ENCODE peak calls at places on chromosome 21, in four cellular contexts. C is left lung, D is tibial nerve, E is mesendoderm. Z is an unnamed sample.

GRCh38 chr21:40990366-40990765 is 143.4 kb upstream of the DSCAM start:
- DNase-seq in C (peak), D (no peak), E (no peak), Z (no peak)

GRCh38 chr21:22535630-22536029 is 1537.4 kb downstream of the NCAM2 start:
- DNase-seq in C (no peak), D (no peak), E (no peak), Z (no peak)

GRCh38 chr21:19197950-19198349 is 794.4 kb upstream of the TMPRSS15 start:
- DNase-seq in C (no peak), D (no peak), E (no peak), Z (no peak)

GRCh38 chr21:31520506-31521163 is 138.9 kb upstream of the SOD1 start:
- DNase-seq in C (no peak), D (no peak), E (no peak), Z (no peak)

GRCh38 chr21:30813174-30813573 is at the start of gene KRTAP8-1:
- DNase-seq in C (no peak), D (no peak), E (no peak), Z (no peak)

GRCh38 chr21:32712043-32712442 is 15.8 kb downstream of the SYNJ1 start:
- DNase-seq in C (no peak), D (no peak), E (no peak), Z (no peak)

GRCh38 chr21:33801424-33802405 is 113.9 kb downstream of the ATP5PO start:
- DNase-seq in C (no peak), D (no peak), E (peak), Z (peak)

GRCh38 chr21:36744560-36745231 is 45.8 kb downstream of the SIM2 start:
- DNase-seq in C (no peak), D (no peak), E (no peak), Z (peak)

GRCh38 chr21:45019076-45019886 is 55.1 kb upstream of the ADARB1 start:
- DNase-seq in C (peak), D (no peak), E (peak), Z (peak)

GRCh38 chr21:31609081-31609480 is 50.4 kb upstream of the SOD1 start:
- DNase-seq in C (no peak), D (no peak), E (peak), Z (peak)

GRCh38 chr21:42117229-42118048 is 46.3 kb downstream of the UMODL1 start:
- DNase-seq in C (peak), D (peak), E (peak), Z (peak)
- H3K4me3 ChIP-seq in C (no peak), D (no peak), E (no peak), Z (no peak)

GRCh38 chr21:34807881-34808568 is 139.2 kb downstream of the CLIC6 start:
- DNase-seq in C (peak), D (no peak), E (no peak), Z (no peak)
- H3K4me3 ChIP-seq in C (no peak), D (no peak), E (no peak), Z (no peak)

DNA sequence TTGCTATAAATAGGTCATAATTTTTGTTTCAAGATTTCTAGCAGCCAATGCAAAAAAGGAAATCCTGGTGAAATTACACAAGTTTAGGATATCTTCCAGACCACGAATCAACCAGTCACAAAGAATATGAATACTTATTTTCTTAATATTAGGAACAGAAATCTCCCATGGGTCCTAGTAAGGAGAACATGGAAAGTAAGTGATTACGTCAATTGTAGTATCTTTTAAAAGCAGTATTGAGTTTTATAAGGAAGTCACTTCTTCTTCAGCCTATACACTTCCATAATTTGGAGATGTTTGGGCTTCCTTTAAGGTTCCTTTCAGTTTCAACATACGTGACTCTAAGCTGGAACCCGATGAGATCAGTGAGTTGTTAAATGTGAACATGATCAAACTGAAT is 534.5 kb downstream of the USP25 start:
- DNase-seq in C (no peak), D (no peak), E (no peak), Z (no peak)
- H3K4me3 ChIP-seq in C (no peak), D (no peak), E (no peak), Z (no peak)

DNA sequence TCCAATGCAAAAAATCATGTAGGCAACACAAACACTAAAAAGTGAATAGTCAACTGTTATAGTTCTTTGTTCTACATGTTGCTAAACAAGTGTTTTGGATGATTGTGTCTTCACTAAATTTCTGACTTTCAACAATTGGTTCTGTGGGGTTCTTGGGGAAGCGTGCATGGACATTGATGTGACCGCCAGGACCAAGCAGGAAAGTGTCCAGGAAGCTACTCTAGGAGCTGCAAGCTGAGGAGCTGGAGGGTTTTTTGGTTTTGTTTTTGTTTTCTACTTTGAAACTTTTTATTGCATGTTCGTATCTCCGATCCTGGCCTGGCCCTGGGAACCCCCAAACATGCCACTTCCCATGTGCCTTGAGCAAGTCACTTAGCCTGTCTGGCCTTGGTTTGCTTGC is 8.0 kb downstream of the TMPRSS3 start:
- DNase-seq in C (no peak), D (no peak), E (no peak), Z (no peak)
- H3K4me3 ChIP-seq in C (no peak), D (no peak), E (no peak), Z (no peak)